ENCODE peak calls at places on chromosomes 16 and 17, in ten cellular contexts. O is SJSA1; C is AG09319; D is stimulated activated CD4-positive, alpha-beta T cell treated with anti-CD3 and anti-CD28 coated beads, Interleukin-4, amount 100 ng/mL, for 24 hours; A is C1 segment of cervical spinal cord; G is HuH-7.5; H is H7; J is stimulated activated CD8-positive, alpha-beta memory T cell treated with anti-CD3 and anti-CD28 coated beads, Interleukin-7, amount 100 ng/mL, for 24 hours; Y is ascending aorta; K is NB4. X is an unnamed sample.

GRCh38 chr16:89615596-89616090 is 2.2 kb downstream of the DPEP1 start:
- DNase-seq in O (no peak), C (no peak), D (no peak), A (no peak), G (peak), H (peak), J (no peak), Y (no peak), K (no peak), X (peak)

GRCh38 chr16:15672514-15673167 is 22.6 kb downstream of the NDE1 start:
- DNase-seq in O (peak), C (peak), D (peak), A (peak), G (peak), H (no peak), J (peak), Y (peak), K (peak), X (no peak)

GRCh38 chr17:50347087-50347893 is 1.4 kb downstream of the XYLT2 start:
- DNase-seq in O (no peak), C (no peak), D (no peak), A (no peak), G (no peak), H (peak), J (no peak), Y (no peak), K (no peak), X (no peak)

GRCh38 chr16:86222965-86223551 is 287.3 kb upstream of the FOXF1 start:
- DNase-seq in O (peak), C (peak), D (no peak), A (no peak), G (no peak), H (no peak), J (no peak), Y (no peak), K (no peak), X (no peak)

GRCh38 chr16:26762596-26762995 is 304.1 kb upstream of the C16orf82 start:
- DNase-seq in O (no peak), C (no peak), D (no peak), A (no peak), G (no peak), H (peak), J (no peak), Y (no peak), K (no peak), X (no peak)

GRCh38 chr16:11632455-11632921 is 35.8 kb upstream of the SNN start:
- DNase-seq in O (peak), C (peak), D (no peak), A (peak), G (no peak), H (peak), J (no peak), Y (peak), K (no peak), X (no peak)

GRCh38 chr17:78716814-78717393 is 65.2 kb downstream of the CYTH1 start:
- DNase-seq in O (no peak), C (peak), D (peak), A (peak), G (no peak), H (peak), J (no peak), Y (peak), K (no peak), X (no peak)

GRCh38 chr16:66549284-66550131 is at the start of gene TK2:
- DNase-seq in O (peak), C (no peak), D (peak), A (peak), G (peak), H (peak), J (peak), Y (peak), K (peak), X (peak)

GRCh38 chr17:42286411-42287295 is 1.6 kb upstream of the STAT5A start:
- DNase-seq in O (peak), C (no peak), D (no peak), A (no peak), G (no peak), H (peak), J (no peak), Y (peak), K (peak), X (peak)

GRCh38 chr16:84603115-84603816 is 14.6 kb downstream of the COTL1 start:
- DNase-seq in O (peak), C (peak), D (peak), A (no peak), G (no peak), H (no peak), J (no peak), Y (peak), K (peak), X (no peak)

GRCh38 chr16:5381481-5381880 is 283.9 kb upstream of the EEF2KMT start:
- DNase-seq in O (no peak), C (no peak), D (no peak), A (no peak), G (no peak), H (no peak), J (no peak), Y (no peak), K (no peak), X (no peak)

GRCh38 chr17:64787255-64787920 is 125.3 kb upstream of the SMURF2 start:
- DNase-seq in O (no peak), C (no peak), D (no peak), A (no peak), G (no peak), H (peak), J (no peak), Y (no peak), K (no peak), X (no peak)

GRCh38 chr16:61042736-61043135 is 993.5 kb downstream of the CDH8 start:
- DNase-seq in O (no peak), C (no peak), D (no peak), A (no peak), G (no peak), H (peak), J (no peak), Y (no peak), K (peak), X (peak)

GRCh38 chr16:50203681-50204080 is 50.6 kb downstream of the TENT4B start:
- DNase-seq in O (no peak), C (no peak), D (no peak), A (no peak), G (no peak), H (no peak), J (no peak), Y (no peak), K (no peak), X (no peak)

GRCh38 chr16:25256821-25257503 is 683 bp downstream of the ZKSCAN2 start:
- DNase-seq in O (no peak), C (no peak), D (peak), A (peak), G (peak), H (peak), J (no peak), Y (peak), K (peak), X (peak)

GRCh38 chr16:72837846-72838661 is 209.9 kb downstream of the ZFHX3 start:
- DNase-seq in O (no peak), C (no peak), D (no peak), A (no peak), G (no peak), H (peak), J (no peak), Y (no peak), K (no peak), X (no peak)

GRCh38 chr16:67115649-67116048 is 5.9 kb downstream of the PHAF1 start:
- DNase-seq in O (peak), C (no peak), D (no peak), A (no peak), G (no peak), H (no peak), J (no peak), Y (no peak), K (no peak), X (no peak)

GRCh38 chr17:57211010-57211411 is 45.3 kb upstream of the MSI2 start:
- DNase-seq in O (peak), C (no peak), D (no peak), A (no peak), G (no peak), H (no peak), J (no peak), Y (no peak), K (no peak), X (no peak)

GRCh38 chr16:31382485-31383161 is 10.5 kb upstream of the ITGAD start:
- DNase-seq in O (no peak), C (no peak), D (peak), A (no peak), G (peak), H (peak), J (peak), Y (peak), K (peak), X (peak)

GRCh38 chr17:82334204-82334621 is 647 bp upstream of the SECTM1 start:
- DNase-seq in O (no peak), C (no peak), D (no peak), A (no peak), G (no peak), H (no peak), J (no peak), Y (no peak), K (no peak), X (no peak)

GRCh38 chr17:18301081-18301480 is 13.7 kb downstream of the TOP3A start:
- DNase-seq in O (no peak), C (no peak), D (no peak), A (no peak), G (no peak), H (no peak), J (no peak), Y (no peak), K (no peak), X (no peak)